ENCODE peak calls at places on chromosomes 7 and 10, in six cellular contexts. One of them, this sample, is unnamed.

GRCh38 chr7:149680316-149681025 is 92.9 kb downstream of the ZNF467 start:
- DNase-seq in adrenal gland: no peak
- DNase-seq in GDM1: no peak
- DNase-seq in tibial nerve: no peak
- DNase-seq in skeletal muscle cell: no peak
- DNase-seq in endothelial cell: no peak
- DNase-seq in this sample: no peak

GRCh38 chr7:76048668-76048988 is 722 bp downstream of the MDH2 start:
- DNase-seq in adrenal gland: no peak
- DNase-seq in endothelial cell: peak; percentile 17
- DNase-seq in tibial nerve: no peak
- DNase-seq in GDM1: no peak
- DNase-seq in skeletal muscle cell: no peak
- DNase-seq in this sample: no peak

GRCh38 chr10:101032637-101033201 is 1.7 kb downstream of the SFXN3 start:
- DNase-seq in adrenal gland: peak; percentile 84
- DNase-seq in GDM1: peak; percentile 71
- DNase-seq in endothelial cell: peak; percentile 41
- DNase-seq in tibial nerve: peak; percentile 65
- DNase-seq in skeletal muscle cell: peak; percentile 60
- DNase-seq in this sample: no peak

GRCh38 chr7:131040467-131040932 is 287.2 kb upstream of the MKLN1 start:
- DNase-seq in endothelial cell: peak; percentile 59
- DNase-seq in GDM1: no peak
- DNase-seq in adrenal gland: peak; percentile 50
- DNase-seq in skeletal muscle cell: no peak
- DNase-seq in tibial nerve: peak; percentile 92
- DNase-seq in this sample: peak; percentile 30

GRCh38 chr7:85135931-85136330 is 50.9 kb downstream of the SEMA3D start:
- DNase-seq in adrenal gland: no peak
- DNase-seq in tibial nerve: no peak
- DNase-seq in endothelial cell: no peak
- DNase-seq in GDM1: no peak
- DNase-seq in skeletal muscle cell: peak; percentile 50
- DNase-seq in this sample: no peak

GRCh38 chr10:130844264-130844761 is 467.2 kb downstream of the TCERG1L start:
- DNase-seq in tibial nerve: no peak
- DNase-seq in GDM1: no peak
- DNase-seq in endothelial cell: no peak
- DNase-seq in adrenal gland: no peak
- DNase-seq in skeletal muscle cell: no peak
- DNase-seq in this sample: no peak

GRCh38 chr7:41162612-41163011 is 540.3 kb downstream of the INHBA start:
- DNase-seq in GDM1: no peak
- DNase-seq in tibial nerve: no peak
- DNase-seq in adrenal gland: no peak
- DNase-seq in endothelial cell: no peak
- DNase-seq in skeletal muscle cell: no peak
- DNase-seq in this sample: no peak

GRCh38 chr7:42091461-42092229 is 145.4 kb downstream of the GLI3 start:
- DNase-seq in GDM1: no peak
- DNase-seq in skeletal muscle cell: no peak
- DNase-seq in adrenal gland: no peak
- DNase-seq in tibial nerve: no peak
- DNase-seq in endothelial cell: peak; percentile 25
- DNase-seq in this sample: peak; percentile 91

GRCh38 chr7:149856-150636 is 42.3 kb upstream of the FAM20C start:
- DNase-seq in endothelial cell: peak; percentile 24
- DNase-seq in skeletal muscle cell: no peak
- DNase-seq in adrenal gland: peak; percentile 50
- DNase-seq in tibial nerve: peak; percentile 21
- DNase-seq in GDM1: no peak
- DNase-seq in this sample: no peak